ENCODE peak calls at places on chromosomes 5 and 9, in ten cellular contexts. F is left cardiac atrium; W is B cell; M is NCI-H774; V is NCI-H510A treated with DMSO at 0.1 percent for 48 hours; R is activated CD4-positive, CD25-positive, alpha-beta regulatory T cell treated with anti-CD3 and anti-CD28 coated beads, Interleukin-2, amount 50 U/mL, for 72 hours; G is iPS DF 6.9; Z is GM03348; P is NCI-H1092 treated with DMSO at 0.1 percent for 48 hours; D is GM13976. L is an unnamed sample.

GRCh38 chr9:79127661-79128060 is 444.1 kb upstream of the TLE4 start:
- DNase-seq in F (no peak), W (no peak), M (no peak), V (no peak), R (no peak), G (no peak), Z (peak; percentile 44), P (no peak), D (no peak), L (peak; percentile 32)

GRCh38 chr9:128787583-128788156 is 617 bp downstream of the TBC1D13 start:
- DNase-seq in F (no peak), W (no peak), M (no peak), V (no peak), R (no peak), G (no peak), Z (peak; percentile 59), P (no peak), D (no peak), L (peak; percentile 61)

GRCh38 chr5:173794901-173795416 is 93.2 kb upstream of the CPEB4 start:
- DNase-seq in F (no peak), W (no peak), M (no peak), V (no peak), R (no peak), G (no peak), Z (no peak), P (no peak), D (no peak), L (no peak)

GRCh38 chr9:118271936-118272335 is 567.7 kb downstream of the TLR4 start:
- DNase-seq in F (no peak), W (no peak), M (no peak), V (no peak), R (no peak), G (no peak), Z (no peak), P (no peak), D (no peak), L (no peak)

GRCh38 chr5:150644496-150644895 is 4.0 kb downstream of the SYNPO start:
- DNase-seq in F (peak; percentile 65), W (no peak), M (no peak), V (no peak), R (no peak), G (no peak), Z (no peak), P (no peak), D (no peak), L (no peak)

GRCh38 chr9:95450171-95451107 is 66.3 kb downstream of the PTCH1 start:
- DNase-seq in F (no peak), W (no peak), M (no peak), V (no peak), R (no peak), G (no peak), Z (no peak), P (no peak), D (no peak), L (no peak)

GRCh38 chr9:125255781-125256391 is 5.7 kb upstream of the GAPVD1 start:
- DNase-seq in F (no peak), W (no peak), M (peak; percentile 18), V (peak; percentile 19), R (no peak), G (no peak), Z (no peak), P (no peak), D (peak; percentile 47), L (no peak)

GRCh38 chr9:130857864-130858730 is 23.0 kb downstream of the ABL1 start:
- DNase-seq in F (peak; percentile 75), W (no peak), M (no peak), V (no peak), R (no peak), G (no peak), Z (peak; percentile 78), P (no peak), D (no peak), L (peak; percentile 95)

GRCh38 chr5:33470544-33470943 is 29.8 kb downstream of the TARS1 start:
- DNase-seq in F (no peak), W (no peak), M (peak; percentile 31), V (peak; percentile 19), R (no peak), G (no peak), Z (peak; percentile 21), P (peak; percentile 8), D (peak; percentile 16), L (peak; percentile 61)

L was measured in GM23248.